ENCODE peak calls at places on chromosomes 4 and X, in five cellular contexts. X, L, O, E and G are unnamed samples.

GRCh38 chr4:88138561-88138960 is 19.9 kb downstream of the ABCG2 start:
- DNase-seq in E (no peak), L (no peak), O (peak), X (no peak), G (peak)

GRCh38 chrX:2484721-2485459 is 15.9 kb downstream of the DHRSX start:
- DNase-seq in E (no peak), O (no peak), X (no peak), L (no peak), G (no peak)

GRCh38 chr4:187124311-187124710 is 400.7 kb upstream of the FAT1 start:
- DNase-seq in L (peak), X (no peak), E (no peak), O (no peak), G (no peak)

GRCh38 chr4:136864580-136865185 is 667.6 kb downstream of the PCDH18 start:
- DNase-seq in E (no peak), L (peak), X (no peak), O (peak), G (peak)

GRCh38 chr4:174066806-174067205 is 216.7 kb downstream of the FBXO8 start:
- DNase-seq in O (no peak), L (no peak), E (no peak), X (no peak), G (no peak)

GRCh38 chrX:42276982-42277690 is 353.8 kb upstream of the CASK start:
- DNase-seq in X (no peak), L (no peak), E (no peak), O (no peak), G (no peak)

GRCh38 chr4:165700855-165701254 is 172.2 kb upstream of the TLL1 start:
- DNase-seq in L (no peak), X (peak), O (no peak), E (no peak), G (peak)

GRCh38 chr4:77861500-77861899 is 1.1 kb upstream of the MRPL1 start:
- DNase-seq in L (no peak), O (no peak), X (no peak), E (no peak), G (peak)

GRCh38 chr4:139619644-139620043 is 46.0 kb upstream of the MGST2 start:
- DNase-seq in E (no peak), O (peak), X (no peak), L (no peak), G (peak)

GRCh38 chr4:6769138-6769983 is 13.2 kb upstream of the KIAA0232 start:
- DNase-seq in L (no peak), O (no peak), E (no peak), X (no peak), G (no peak)

GRCh38 chrX:9957743-9958142 is 9.4 kb upstream of the CLDN34 start:
- DNase-seq in L (no peak), O (no peak), E (no peak), X (no peak), G (no peak)

GRCh38 chr4:78079701-78080430 is 22.7 kb downstream of the FRAS1 start:
- DNase-seq in X (no peak), E (no peak), L (no peak), O (no peak), G (no peak)

DNA sequence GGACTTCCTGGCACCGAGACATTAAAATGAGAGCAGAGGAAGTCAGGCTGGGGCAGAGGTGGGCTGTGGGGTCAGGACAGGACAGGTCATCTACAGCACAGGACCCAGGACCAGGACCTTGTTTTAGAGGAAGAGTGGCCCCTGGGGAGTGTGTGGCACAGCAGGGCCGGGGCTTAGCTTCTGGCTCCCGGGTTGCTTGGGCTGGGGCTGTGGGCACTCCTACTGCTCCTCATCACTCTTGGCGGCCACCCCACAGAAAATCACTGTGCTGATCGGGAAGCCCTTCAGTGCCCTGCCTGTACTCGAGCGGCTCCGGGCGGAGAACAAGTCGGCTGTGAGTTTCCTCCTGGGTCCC is 8.1 kb upstream of the ATP6AP1 start:
- DNase-seq in E (no peak), O (no peak), X (no peak), L (no peak), G (no peak)
- H2BK12ac ChIP-seq in E (no peak), O (no peak), X (no peak), L (no peak), G (no peak)

GRCh38 chrX:16873106-16873505 is 2.9 kb upstream of the RBBP7 start:
- DNase-seq in O (no peak), X (no peak), L (no peak), E (no peak), G (peak)
- H2AFZ ChIP-seq in O (no peak), X (no peak), L (no peak), E (no peak), G (no peak)

DNA sequence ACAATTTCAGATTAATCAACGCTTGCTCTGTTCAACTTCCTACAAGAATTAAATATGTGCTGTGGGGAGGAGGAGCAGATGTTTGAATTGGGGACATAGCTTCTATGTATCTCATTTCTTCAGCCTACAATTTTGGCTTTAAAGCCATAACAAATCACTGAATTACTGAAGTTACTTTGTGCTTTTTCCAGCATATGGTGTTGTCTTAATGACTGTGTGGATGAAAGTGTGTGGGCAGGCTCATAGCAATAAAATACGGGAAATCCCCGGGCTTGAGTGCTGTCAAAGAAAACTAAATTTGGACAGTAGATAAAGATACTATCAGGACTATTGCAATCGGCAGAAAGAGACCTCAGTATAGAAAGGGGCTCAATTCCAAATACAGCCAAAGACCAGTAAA is 874 bp downstream of the TLR7 start:
- DNase-seq in X (no peak), O (no peak), L (no peak), E (no peak), G (no peak)
- H3K4me2 ChIP-seq in X (no peak), O (no peak), L (no peak), E (no peak), G (peak)

DNA sequence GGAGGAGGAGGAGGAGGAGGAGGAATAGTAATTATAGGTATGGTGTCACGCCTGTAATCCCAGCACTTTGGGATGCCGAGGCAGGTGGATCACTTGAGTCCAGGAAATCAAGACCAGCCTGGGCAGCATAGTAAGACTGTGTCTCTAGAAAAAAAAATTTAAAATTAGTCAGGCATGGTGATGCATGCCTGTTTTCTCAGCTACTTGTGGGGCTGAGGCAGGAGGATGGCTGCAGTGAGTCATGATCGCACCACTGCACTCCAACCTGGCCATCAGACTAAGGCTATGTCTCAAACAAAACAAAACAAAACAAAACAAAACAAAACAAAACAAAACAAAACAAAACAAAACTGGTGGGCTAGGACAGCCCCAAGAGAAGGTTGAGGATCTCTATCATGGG is 3.0 kb downstream of the STARD8 start:
- DNase-seq in E (no peak), X (no peak), L (no peak), O (peak), G (no peak)
- H2BK12ac ChIP-seq in E (no peak), X (no peak), L (no peak), O (no peak), G (no peak)

GRCh38 chrX:93580634-93581033 is 92.7 kb downstream of the NAP1L3 start:
- DNase-seq in O (no peak), L (no peak), X (no peak), E (no peak), G (no peak)
- H2AFZ ChIP-seq in O (no peak), L (no peak), X (no peak), E (no peak), G (no peak)

GRCh38 chr4:146153964-146154536 is 21.5 kb upstream of the LSM6 start:
- DNase-seq in X (no peak), E (no peak), O (no peak), L (no peak), G (no peak)

GRCh38 chr4:146159384-146160058 is 16.0 kb upstream of the LSM6 start:
- DNase-seq in L (no peak), E (no peak), O (no peak), X (no peak), G (no peak)

GRCh38 chr4:146155152-146155724 is 20.3 kb upstream of the LSM6 start:
- DNase-seq in X (no peak), E (no peak), O (no peak), L (no peak), G (no peak)

GRCh38 chr4:146161243-146161642 is 14.3 kb upstream of the LSM6 start:
- DNase-seq in L (no peak), X (no peak), O (no peak), E (no peak), G (no peak)

GRCh38 chr4:146158036-146158745 is 17.3 kb upstream of the LSM6 start:
- DNase-seq in E (no peak), L (no peak), O (no peak), X (no peak), G (no peak)
- H3K4me2 ChIP-seq in E (no peak), L (no peak), O (no peak), X (no peak), G (no peak)

DNA sequence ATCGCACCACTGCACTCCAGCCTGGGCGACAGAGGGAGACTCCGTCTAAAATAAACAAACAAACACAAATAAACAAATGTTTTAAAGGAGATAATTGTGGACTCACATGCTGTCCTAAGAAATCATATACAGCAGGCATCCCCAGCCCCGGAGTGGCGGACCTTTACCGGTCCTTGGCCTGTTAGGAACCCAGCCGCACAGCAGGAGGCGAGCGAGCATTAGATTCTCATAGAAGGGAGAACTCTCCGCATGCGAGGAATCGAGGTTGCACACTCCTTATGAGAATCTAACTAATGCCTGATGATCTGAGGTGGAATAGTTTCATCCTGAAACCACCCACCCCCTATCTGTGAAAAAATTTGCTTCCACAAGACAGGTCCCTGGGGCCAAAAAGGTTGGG is 39.0 kb downstream of the EIF2S3 start:
- DNase-seq in E (no peak), O (no peak), X (no peak), L (no peak), G (peak)
- H2BK12ac ChIP-seq in E (no peak), O (no peak), X (no peak), L (no peak), G (no peak)

DNA sequence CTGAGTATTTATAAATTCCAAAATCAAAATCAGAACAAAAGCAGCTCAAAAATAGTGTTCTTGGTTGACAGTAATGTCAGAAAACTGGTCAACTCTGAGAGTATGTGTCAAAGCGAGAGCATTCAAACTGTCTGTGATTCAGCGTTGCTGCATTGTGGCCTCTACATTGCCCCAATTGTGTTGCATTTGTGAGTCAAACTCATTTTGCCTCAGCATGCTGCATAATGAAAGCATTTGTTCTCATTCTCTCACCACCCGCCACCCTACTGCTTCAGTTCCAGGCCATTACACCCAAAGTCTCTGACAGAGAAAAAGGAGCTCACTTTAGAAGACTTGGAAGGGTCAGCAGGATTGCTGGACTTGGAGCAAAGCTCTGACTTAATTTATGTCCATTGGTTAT is 153.7 kb upstream of the ANK2 start:
- DNase-seq in L (peak), E (peak), O (peak), X (peak), G (no peak)
- H2AFZ ChIP-seq in L (peak), E (no peak), O (no peak), X (no peak), G (peak)